ENCODE peak calls at places on chromosomes 1 and 21, in six cellular contexts. K is esophagus muscularis mucosa, I is uterus, X is tibial nerve, H is A549, W is sigmoid colon. E is an unnamed sample.
A peak's percentile ranks its signal among the peaks of the same experiment; 100 is the strongest.

GRCh38 chr1:11530731-11531311 is 51.9 kb downstream of the DISP3 start:
- DNase-seq in I (no peak), K (no peak), X (no peak), H (no peak), W (no peak), E (no peak)

GRCh38 chr21:27306821-27307746 is 340.2 kb upstream of the ADAMTS5 start:
- DNase-seq in K (no peak), H (no peak), I (no peak), W (no peak), X (no peak), E (no peak)

GRCh38 chr1:33442141-33442540 is 11.2 kb upstream of the PHC2 start:
- DNase-seq in I (no peak), K (no peak), H (no peak), X (no peak), W (no peak), E (no peak)

GRCh38 chr1:214192825-214193643 is 87.9 kb upstream of the SMYD2 start:
- DNase-seq in X (peak; percentile 43), H (no peak), W (no peak), K (no peak), I (no peak), E (no peak)

GRCh38 chr1:229892515-229893117 is 174.4 kb upstream of the GALNT2 start:
- DNase-seq in K (peak; percentile 78), H (no peak), W (no peak), I (no peak), X (peak; percentile 1), E (no peak)

GRCh38 chr1:63911049-63911448 is 137.2 kb downstream of the ROR1 start:
- DNase-seq in K (no peak), H (no peak), I (no peak), W (no peak), X (no peak), E (no peak)

GRCh38 chr1:156578006-156578405 is 1.5 kb upstream of the TTC24 start:
- DNase-seq in X (no peak), W (peak; percentile 10), H (no peak), K (no peak), I (no peak), E (no peak)

GRCh38 chr1:83102630-83103071 is 896.3 kb downstream of the TTLL7 start:
- DNase-seq in X (no peak), I (no peak), W (no peak), K (no peak), H (no peak), E (no peak)

GRCh38 chr1:39933956-39934941 is 20.7 kb upstream of the MFSD2A start:
- DNase-seq in K (no peak), H (peak; percentile 83), I (peak; percentile 83), X (peak; percentile 86), W (peak; percentile 91), E (peak; percentile 99)

GRCh38 chr21:42298237-42298636 is 17.0 kb downstream of the TFF3 start:
- DNase-seq in K (no peak), X (no peak), I (no peak), W (no peak), H (no peak), E (no peak)

GRCh38 chr1:172138636-172139035 is 281.8 kb upstream of the C1orf105 start:
- DNase-seq in H (no peak), X (no peak), W (peak; percentile 68), I (no peak), K (no peak), E (no peak)

GRCh38 chr1:151947140-151947539 is 37.8 kb upstream of the THEM4 start:
- DNase-seq in X (no peak), I (no peak), K (no peak), W (no peak), H (no peak), E (no peak)

GRCh38 chr1:206489980-206490534 is 17.3 kb upstream of the RASSF5 start:
- DNase-seq in H (peak; percentile 71), X (peak; percentile 83), W (peak; percentile 85), K (no peak), I (peak; percentile 80), E (peak; percentile 76)

GRCh38 chr1:85296980-85297379 is 20.5 kb upstream of the BCL10 start:
- DNase-seq in I (no peak), X (no peak), K (no peak), H (no peak), W (no peak), E (no peak)

GRCh38 chr1:33471416-33471815 is 1.0 kb upstream of the ZSCAN20 start:
- DNase-seq in I (no peak), H (no peak), K (no peak), W (no peak), X (no peak), E (no peak)

GRCh38 chr1:41013812-41014211 is 7.7 kb downstream of the SLFNL1 start:
- DNase-seq in H (no peak), W (no peak), X (no peak), I (no peak), K (no peak), E (no peak)

GRCh38 chr1:15103211-15103610 is 50.3 kb upstream of the TMEM51 start:
- DNase-seq in W (no peak), I (no peak), X (no peak), H (no peak), K (no peak), E (no peak)

GRCh38 chr1:167722152-167722869 is 529 bp downstream of the MPZL1 start:
- DNase-seq in I (no peak), X (no peak), H (peak; percentile 41), K (no peak), W (peak; percentile 75), E (peak; percentile 66)

GRCh38 chr1:184035719-184036516 is 1.6 kb downstream of the COLGALT2 start:
- DNase-seq in W (peak; percentile 81), X (no peak), K (no peak), H (no peak), I (no peak), E (no peak)

GRCh38 chr1:151325646-151326429 is 1.4 kb downstream of the PI4KB start:
- DNase-seq in W (no peak), X (no peak), I (no peak), K (no peak), H (no peak), E (no peak)

GRCh38 chr1:40663324-40664166 is 1.9 kb downstream of the RIMS3 start:
- DNase-seq in K (no peak), H (no peak), I (no peak), W (no peak), X (no peak), E (peak; percentile 74)

GRCh38 chr1:222465211-222466041 is 82.5 kb downstream of the HHIPL2 start:
- DNase-seq in I (peak; percentile 92), H (peak; percentile 96), K (peak; percentile 95), X (peak; percentile 79), W (peak; percentile 96), E (peak; percentile 95)
- TF ChIP-seq POLR2A in I (peak; percentile 10), H (peak; percentile 56), K (no peak), X (no peak), W (no peak), E (no peak)

DNA sequence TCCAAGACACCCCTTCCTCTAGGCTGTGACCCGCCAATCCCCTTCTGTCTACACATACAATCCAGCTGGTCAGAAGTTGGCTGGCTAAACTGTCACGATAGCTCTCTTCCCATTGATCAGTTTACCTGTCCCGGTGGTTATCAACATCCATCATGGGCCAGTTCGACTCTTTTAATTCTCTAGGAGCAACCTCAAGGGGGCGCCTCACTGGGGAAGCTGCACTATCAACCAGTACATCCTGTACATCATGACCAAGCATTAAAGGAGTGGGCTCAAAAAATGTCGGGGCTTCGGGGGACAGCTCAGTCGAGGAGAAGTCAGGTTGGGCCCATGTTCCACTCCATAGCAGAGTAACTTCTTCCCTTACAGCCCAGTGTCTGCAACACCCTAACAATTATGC is 53.2 kb upstream of the B3GALNT2 start:
- DNase-seq in W (no peak), X (no peak), K (no peak), I (no peak), H (no peak), E (peak; percentile 50)
- TF ChIP-seq CTCF in W (no peak), X (no peak), K (no peak), I (no peak), H (no peak), E (peak; percentile 36)

GRCh38 chr1:224779491-224780020 is 149.9 kb upstream of the DNAH14 start:
- DNase-seq in X (no peak), K (peak; percentile 50), I (no peak), W (no peak), H (no peak), E (no peak)
- H3K4me3 ChIP-seq in X (no peak overlapping the region), K (no peak overlapping the region), I (no peak overlapping the region), W (no peak overlapping the region), H (no peak overlapping the region), E (no peak overlapping the region)

GRCh38 chr1:207822124-207822601 is 70.3 kb downstream of the CD46 start:
- DNase-seq in K (no peak), W (peak; percentile 61), X (no peak), I (no peak), H (no peak), E (no peak)
- TF ChIP-seq POLR2A in K (no peak), W (no peak), X (no peak), I (no peak), H (no peak), E (no peak)

GRCh38 chr1:211009944-211010343 is 124.0 kb downstream of the KCNH1 start:
- DNase-seq in X (no peak), W (no peak), K (no peak), I (no peak), H (no peak), E (no peak)
- TF ChIP-seq CTCF in X (no peak), W (no peak), K (no peak), I (no peak), H (no peak), E (no peak)

DNA sequence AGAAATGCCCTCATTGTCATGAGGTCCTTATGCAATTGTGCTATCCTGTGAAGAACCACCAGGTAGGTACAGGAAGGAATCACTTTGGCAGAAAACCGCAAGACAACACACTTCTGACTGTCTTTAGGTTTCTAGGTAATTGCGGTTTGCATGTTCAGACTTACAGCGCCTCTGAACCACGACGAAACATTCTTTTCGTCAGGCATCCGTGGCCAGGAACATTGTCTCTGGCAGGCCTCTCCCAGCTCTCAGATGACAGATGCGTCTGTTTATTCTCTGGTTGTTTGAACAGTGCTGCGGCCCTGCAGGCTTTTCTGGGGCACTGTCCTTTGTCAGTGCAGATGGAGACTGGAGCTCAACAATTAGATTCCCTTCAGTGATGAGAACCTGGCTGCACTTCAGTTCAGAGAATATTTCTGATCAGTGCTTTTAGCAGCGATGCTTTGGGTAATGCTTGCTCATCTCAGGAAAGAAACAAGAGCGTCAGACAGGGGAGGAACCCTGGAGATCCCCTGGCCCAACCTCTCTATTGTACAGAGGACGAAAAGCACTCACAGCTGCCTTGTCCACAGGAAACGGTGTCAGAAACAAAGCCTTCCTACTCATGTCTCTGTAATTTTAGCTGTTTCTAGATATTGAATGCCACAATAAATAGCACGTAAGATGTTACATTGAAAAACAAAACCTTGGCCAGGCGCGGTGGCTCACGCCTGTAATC is 63.5 kb downstream of the B3GALT5 start:
- DNase-seq in H (peak; percentile 45), W (peak; percentile 91), K (no peak), X (no peak), I (no peak), E (no peak)
- H3K4me3 ChIP-seq in H (no peak overlapping the region), W (peak overlapping the region; percentile 30), K (no peak overlapping the region), X (no peak overlapping the region), I (no peak overlapping the region), E (no peak overlapping the region)